ENCODE peak calls at places on chromosomes 1 and 21, in ten cellular contexts. Q, M, D, P, W, A, T, N, K and H are unnamed samples.

GRCh38 chr1:88943221-88943620 is 49.2 kb downstream of the KYAT3 start:
- DNase-seq in A (no peak), D (no peak), T (no peak), W (no peak), Q (no peak), K (no peak), M (no peak), P (no peak), N (no peak), H (no peak)

GRCh38 chr1:233433436-233434213 is 106.1 kb downstream of the MAP3K21 start:
- DNase-seq in Q (no peak), T (no peak), D (no peak), K (no peak), W (no peak), N (no peak), M (no peak), P (no peak), A (no peak), H (no peak)

GRCh38 chr1:9892563-9893528 is 17.2 kb downstream of the CTNNBIP1 start:
- DNase-seq in Q (no peak), N (peak; percentile 77), P (peak; percentile 79), M (no peak), D (peak; percentile 79), T (no peak), K (peak; percentile 80), A (no peak), W (no peak), H (peak; percentile 81)

GRCh38 chr1:211236633-211237321 is 22.4 kb upstream of the RCOR3 start:
- DNase-seq in D (no peak), W (no peak), T (no peak), N (no peak), Q (peak; percentile 68), K (no peak), M (no peak), P (no peak), A (no peak), H (no peak)

GRCh38 chr1:70142120-70142519 is 63.3 kb downstream of the LRRC40 start:
- DNase-seq in K (no peak), D (peak; percentile 27), P (no peak), Q (no peak), W (no peak), N (no peak), A (no peak), T (no peak), M (no peak), H (no peak)

GRCh38 chr1:84582802-84583587 is 8.8 kb upstream of the CTBS start:
- DNase-seq in M (no peak), P (no peak), K (no peak), D (no peak), T (no peak), W (no peak), Q (peak; percentile 96), A (no peak), N (no peak), H (no peak)

GRCh38 chr1:205714190-205714905 is 34.0 kb upstream of the SLC45A3 start:
- DNase-seq in T (no peak), N (peak; percentile 30), W (no peak), K (no peak), M (no peak), P (no peak), A (no peak), D (peak; percentile 62), Q (no peak), H (peak; percentile 33)

GRCh38 chr1:46421739-46422138 is 27.6 kb downstream of the FAAH start:
- DNase-seq in M (no peak), N (no peak), W (no peak), D (no peak), A (no peak), T (no peak), Q (no peak), K (no peak), P (no peak), H (no peak)

GRCh38 chr1:223860051-223860559 is 14.4 kb upstream of the TP53BP2 start:
- DNase-seq in T (no peak), N (no peak), Q (no peak), P (no peak), A (no peak), K (no peak), D (no peak), W (no peak), M (no peak), H (no peak)

GRCh38 chr1:91303165-91303564 is 101.5 kb downstream of the HFM1 start:
- DNase-seq in W (no peak), M (no peak), K (no peak), D (no peak), Q (no peak), N (no peak), T (no peak), A (no peak), P (no peak), H (no peak)

GRCh38 chr21:44993321-44994015 is 53.6 kb downstream of the SLX9 start:
- DNase-seq in M (no peak), T (peak; percentile 31), P (no peak), A (no peak), W (no peak), K (no peak), Q (no peak), N (no peak), D (no peak), H (no peak)

GRCh38 chr1:109248797-109249629 is at the start of gene CELSR2:
- DNase-seq in K (peak; percentile 75), Q (peak; percentile 38), A (peak; percentile 69), W (peak; percentile 81), N (peak; percentile 84), D (peak; percentile 71), P (peak; percentile 84), T (peak; percentile 82), M (peak; percentile 77), H (peak; percentile 73)

GRCh38 chr1:90707363-90707710 is 9.8 kb downstream of the BARHL2 start:
- DNase-seq in N (peak; percentile 59), D (peak; percentile 60), T (peak; percentile 57), Q (no peak), A (no peak), W (peak; percentile 48), M (peak; percentile 46), K (peak; percentile 46), P (no peak), H (no peak)

GRCh38 chr1:11749203-11749689 is 12.7 kb upstream of the C1orf167 start:
- DNase-seq in K (peak; percentile 55), T (peak; percentile 60), P (peak; percentile 65), M (peak; percentile 83), N (peak; percentile 56), A (peak; percentile 84), D (peak; percentile 70), W (no peak), Q (no peak), H (peak; percentile 28)

GRCh38 chr1:55062801-55063561 is 23.6 kb downstream of the PCSK9 start:
- DNase-seq in Q (no peak), P (no peak), T (no peak), A (no peak), K (no peak), N (no peak), W (no peak), M (no peak), D (no peak), H (no peak)

GRCh38 chr1:13677896-13678295 is 22.1 kb upstream of the PRDM2 start:
- DNase-seq in W (no peak), N (no peak), P (no peak), T (no peak), Q (no peak), M (no peak), D (no peak), K (no peak), A (no peak), H (no peak)

GRCh38 chr21:27505516-27505915 is 538.6 kb upstream of the ADAMTS5 start:
- DNase-seq in W (no peak), K (no peak), N (no peak), P (peak; percentile 5), D (peak; percentile 61), Q (no peak), A (no peak), T (no peak), M (no peak), H (no peak)

GRCh38 chr1:191695865-191696264 is 462.4 kb upstream of the RGS18 start:
- DNase-seq in D (no peak), T (no peak), P (no peak), A (no peak), Q (no peak), M (no peak), K (no peak), N (no peak), W (no peak), H (no peak)

GRCh38 chr21:44441041-44441400 is 14.3 kb upstream of the LRRC3 start:
- DNase-seq in W (no peak), T (no peak), Q (no peak), A (no peak), N (no peak), K (no peak), D (no peak), M (no peak), P (no peak), H (no peak)

GRCh38 chr1:23263380-23263887 is 46.1 kb upstream of the HTR1D start:
- DNase-seq in P (no peak), D (no peak), M (no peak), K (no peak), Q (no peak), W (no peak), N (no peak), A (no peak), T (no peak), H (no peak)